ENCODE peak calls at places on chromosomes 11 and 22, in four cellular contexts. J is activated gamma-delta T cell treated with anti-CD3 and anti-CD28 coated beads, Interleukin-2, amount 50 U/mL, for 16 hours; M is ovary; Z is NCI-H146. U is an unnamed sample.

GRCh38 chr11:95715777-95716241 is 73.8 kb downstream of the FAM76B start:
- DNase-seq in M (no peak), J (peak), Z (no peak), U (no peak)

GRCh38 chr22:32338757-32339156 is 18.9 kb upstream of the RFPL3 start:
- DNase-seq in J (no peak), M (no peak), Z (no peak), U (no peak)

GRCh38 chr11:93648168-93648567 is 13.3 kb upstream of the CEP295 start:
- DNase-seq in M (no peak), Z (peak), J (no peak), U (no peak)

GRCh38 chr11:8019671-8020597 is 32.8 kb downstream of the EIF3F start:
- DNase-seq in Z (peak), J (no peak), M (peak), U (no peak)

GRCh38 chr11:116366980-116367640 is 405.7 kb downstream of the BUD13 start:
- DNase-seq in Z (peak), J (no peak), M (no peak), U (no peak)

GRCh38 chr11:69301491-69302401 is 7.8 kb downstream of the MYEOV start:
- DNase-seq in J (no peak), Z (no peak), M (no peak), U (no peak)

GRCh38 chr11:95450547-95451123 is 219.6 kb upstream of the SESN3 start:
- DNase-seq in Z (no peak), J (no peak), M (no peak), U (no peak)

GRCh38 chr22:30591588-30592359 is at the start of gene PES1:
- DNase-seq in J (peak), M (peak), Z (peak), U (peak)

GRCh38 chr11:30879322-30880020 is 293.3 kb upstream of the MPPED2 start:
- DNase-seq in Z (peak), J (no peak), M (no peak), U (no peak)

GRCh38 chr11:132114185-132114584 is 743.8 kb downstream of the NTM start:
- DNase-seq in Z (peak), M (no peak), J (no peak), U (no peak)

GRCh38 chr11:1194977-1195689 is 27.7 kb upstream of the MUC5B start:
- DNase-seq in Z (no peak), J (no peak), M (peak), U (peak)

GRCh38 chr22:46582281-46582811 is 37.8 kb upstream of the GRAMD4 start:
- DNase-seq in Z (no peak), J (no peak), M (no peak), U (peak)